ENCODE peak calls at places on chromosome 3, in eight cellular contexts. U is cardiac fibroblast, N is NCI-H1417, M is left cardiac atrium, Y is HT-29, I is GM04503, G is NCI-H2081, K is putamen. A is an unnamed sample.

GRCh38 chr3:126130981-126131750 is 47.2 kb upstream of the SLC41A3 start:
- DNase-seq in G (no peak), K (no peak), M (peak; percentile 5), I (no peak), Y (no peak), N (no peak), U (no peak), A (peak; percentile 54)

GRCh38 chr3:112247900-112248299 is 46.1 kb downstream of the SLC9C1 start:
- DNase-seq in I (no peak), Y (no peak), M (no peak), K (no peak), N (no peak), G (no peak), U (no peak), A (no peak)

GRCh38 chr3:14377838-14378169 is 24.6 kb upstream of the SLC6A6 start:
- DNase-seq in M (no peak), Y (no peak), I (no peak), K (no peak), N (no peak), G (no peak), U (no peak), A (no peak)

GRCh38 chr3:190443257-190443656 is 6.4 kb downstream of the TMEM207 start:
- DNase-seq in G (no peak), M (no peak), I (no peak), K (no peak), N (no peak), U (peak; percentile 23), Y (peak; percentile 49), A (peak; percentile 45)

GRCh38 chr3:46943237-46944187 is 33.0 kb downstream of the CCDC12 start:
- DNase-seq in M (peak; percentile 42), Y (peak; percentile 70), G (no peak), U (no peak), N (no peak), K (no peak), I (no peak), A (no peak)

GRCh38 chr3:100726706-100727105 is 17.4 kb downstream of the TFG start:
- DNase-seq in M (no peak), K (no peak), N (no peak), U (no peak), Y (no peak), I (no peak), G (no peak), A (no peak)

GRCh38 chr3:179146911-179147570 is 1.1 kb upstream of the PIK3CA start:
- DNase-seq in U (peak; percentile 75), M (no peak), I (no peak), K (peak; percentile 82), G (peak; percentile 83), N (peak; percentile 83), Y (peak; percentile 88), A (peak; percentile 83)

GRCh38 chr3:127959873-127960272 is 44.8 kb downstream of the KBTBD12 start:
- DNase-seq in Y (peak; percentile 88), K (no peak), N (peak; percentile 77), I (no peak), G (peak; percentile 73), M (peak; percentile 34), U (peak; percentile 50), A (peak; percentile 51)

GRCh38 chr3:158471639-158472294 is 99.2 kb upstream of the MLF1 start:
- DNase-seq in K (no peak), N (no peak), G (no peak), I (peak; percentile 84), M (no peak), U (peak; percentile 95), Y (no peak), A (peak; percentile 9)

GRCh38 chr3:119343719-119344118 is 49.5 kb downstream of the ARHGAP31 start:
- DNase-seq in U (no peak), G (no peak), N (no peak), I (no peak), M (no peak), Y (no peak), K (no peak), A (peak; percentile 50)

GRCh38 chr3:45064512-45065372 is 38.6 kb downstream of the CLEC3B start:
- DNase-seq in K (no peak), Y (peak; percentile 42), M (no peak), U (peak; percentile 87), I (peak; percentile 61), G (no peak), N (no peak), A (peak; percentile 42)

GRCh38 chr3:51716805-51717204 is 9.9 kb downstream of the GRM2 start:
- DNase-seq in I (no peak), N (no peak), K (no peak), G (no peak), U (no peak), Y (no peak), M (no peak), A (no peak)

GRCh38 chr3:175606650-175607318 is 747.6 kb downstream of the NAALADL2 start:
- DNase-seq in M (no peak), Y (peak; percentile 55), N (peak; percentile 32), I (no peak), G (peak; percentile 35), U (no peak), K (no peak), A (no peak)

GRCh38 chr3:197311591-197311990 is 13.2 kb upstream of the DLG1 start:
- DNase-seq in I (no peak), K (no peak), N (no peak), Y (no peak), M (no peak), U (no peak), G (no peak), A (no peak)

GRCh38 chr3:18531662-18532061 is 106.5 kb upstream of the SATB1 start:
- DNase-seq in Y (no peak), N (no peak), G (no peak), U (no peak), K (no peak), I (no peak), M (no peak), A (no peak)

GRCh38 chr3:149620291-149621020 is 37.4 kb downstream of the WWTR1 start:
- DNase-seq in N (no peak), U (peak; percentile 61), M (no peak), K (no peak), Y (no peak), G (no peak), I (peak; percentile 81), A (peak; percentile 33)

GRCh38 chr3:37558580-37558979 is 303.1 kb upstream of the CTDSPL start:
- DNase-seq in U (no peak), M (no peak), G (no peak), N (no peak), I (no peak), Y (no peak), K (no peak), A (no peak)

GRCh38 chr3:88149146-88149515 is 628 bp upstream of the C3orf38 start:
- DNase-seq in U (no peak), I (no peak), G (peak; percentile 41), N (peak; percentile 92), M (no peak), K (no peak), Y (peak; percentile 20), A (no peak)

GRCh38 chr3:132522353-132522752 is 74.7 kb upstream of the ACKR4 start:
- DNase-seq in I (no peak), Y (no peak), N (no peak), K (no peak), U (no peak), M (no peak), G (no peak), A (no peak)

GRCh38 chr3:58260261-58260731 is 22.7 kb downstream of the ABHD6 start:
- DNase-seq in I (no peak), Y (no peak), N (no peak), M (no peak), U (no peak), K (peak; percentile 42), G (no peak), A (peak; percentile 90)

GRCh38 chr3:154018100-154018696 is 103.0 kb upstream of the ARHGEF26 start:
- DNase-seq in K (no peak), U (peak; percentile 37), I (no peak), G (peak; percentile 22), Y (peak; percentile 64), M (no peak), N (peak; percentile 17), A (no peak)

GRCh38 chr3:40387001-40387894 is at the start of gene ENTPD3:
- DNase-seq in M (peak; percentile 32), N (peak; percentile 31), G (peak; percentile 1), I (no peak), K (no peak), Y (peak; percentile 4), U (no peak), A (no peak)

GRCh38 chr3:171824076-171824475 is 13.8 kb upstream of the PLD1 start:
- DNase-seq in I (no peak), N (no peak), K (no peak), U (no peak), G (no peak), Y (no peak), M (no peak), A (no peak)

GRCh38 chr3:71360694-71361093 is 222.8 kb downstream of the FOXP1 start:
- DNase-seq in G (no peak), I (no peak), K (no peak), N (no peak), U (no peak), M (no peak), Y (no peak), A (no peak)

GRCh38 chr3:120693439-120694172 is 11.6 kb upstream of the HGD start:
- DNase-seq in I (peak; percentile 32), N (no peak), G (peak; percentile 54), U (peak; percentile 59), K (no peak), Y (peak; percentile 78), M (no peak), A (peak; percentile 26)

A was measured in myocyte.